ENCODE peak calls at places on chromosomes 13 and 19, in seven cellular contexts. H is AG04449; V is glutamatergic neuron; W is ascending aorta; C is NCI-H1105 treated with DMSO at 0.1 percent for 48 hours; X is progenitor cell of endocrine pancreas; O is effector CD4-positive, alpha-beta T cell. N is an unnamed sample.

GRCh38 chr19:40144947-40145748 is 46.1 kb upstream of the MAP3K10 start:
- DNase-seq in X (no peak), H (no peak), O (no peak), V (no peak), C (no peak), W (no peak), N (no peak)

GRCh38 chr13:44989941-44990340 is 603 bp downstream of the GPALPP1 start:
- DNase-seq in V (no peak), W (no peak), C (no peak), X (no peak), O (no peak), H (no peak), N (no peak)

GRCh38 chr19:35389192-35389861 is 18.5 kb downstream of the GPR42 start:
- DNase-seq in V (no peak), O (no peak), W (no peak), X (no peak), H (no peak), C (no peak), N (no peak)

GRCh38 chr13:79392882-79393563 is 13.0 kb downstream of the RBM26 start:
- DNase-seq in V (no peak), W (no peak), O (no peak), C (no peak), X (no peak), H (no peak), N (no peak)

GRCh38 chr19:41373993-41374392 is 2.3 kb upstream of the TMEM91 start:
- DNase-seq in C (peak), W (peak), X (no peak), H (peak), O (no peak), V (peak), N (peak)

GRCh38 chr19:13817615-13818371 is 22.6 kb downstream of the ZSWIM4 start:
- DNase-seq in X (peak), C (no peak), O (no peak), H (no peak), V (peak), W (peak), N (no peak)

GRCh38 chr13:99353836-99354235 is 46.6 kb upstream of the GPR183 start:
- DNase-seq in O (no peak), X (no peak), W (no peak), C (no peak), V (no peak), H (no peak), N (no peak)

GRCh38 chr13:98507060-98507797 is 69.7 kb downstream of the STK24 start:
- DNase-seq in W (peak), V (peak), X (no peak), H (no peak), O (no peak), C (peak), N (no peak)

GRCh38 chr19:8454218-8454617 is 9.4 kb downstream of the HNRNPM start:
- DNase-seq in C (no peak), X (no peak), V (no peak), H (no peak), W (no peak), O (no peak), N (no peak)

GRCh38 chr13:28716511-28716910 is 2.3 kb downstream of the SLC46A3 start:
- DNase-seq in W (peak), C (no peak), V (no peak), H (no peak), O (no peak), X (no peak), N (no peak)

GRCh38 chr19:37977992-37978391 is 71.0 kb downstream of the SIPA1L3 start:
- DNase-seq in C (no peak), O (no peak), W (no peak), V (no peak), X (no peak), H (no peak), N (no peak)

GRCh38 chr13:100102042-100102441 is 13.1 kb downstream of the PCCA start:
- DNase-seq in H (no peak), V (no peak), O (no peak), W (no peak), C (no peak), X (no peak), N (no peak)

GRCh38 chr13:95948646-95949045 is 104.6 kb downstream of the UGGT2 start:
- DNase-seq in C (no peak), X (no peak), H (no peak), V (no peak), O (no peak), W (no peak), N (peak)

GRCh38 chr19:33208371-33208770 is 14.2 kb downstream of the LRP3 start:
- DNase-seq in W (no peak), V (no peak), O (no peak), H (no peak), X (no peak), C (no peak), N (no peak)

GRCh38 chr13:45994752-45995151 is 57.8 kb downstream of the ZC3H13 start:
- DNase-seq in O (no peak), X (no peak), C (no peak), V (no peak), W (no peak), H (no peak), N (no peak)

GRCh38 chr13:39767791-39768564 is 112.5 kb downstream of the COG6 start:
- DNase-seq in W (no peak), V (no peak), O (no peak), H (no peak), X (no peak), C (peak), N (peak)

GRCh38 chr13:51539887-51540286 is 44.4 kb upstream of the WDFY2 start:
- DNase-seq in O (no peak), V (no peak), H (no peak), C (no peak), X (no peak), W (no peak), N (no peak)

GRCh38 chr19:18500820-18501219 is 21.1 kb downstream of the ELL start:
- DNase-seq in O (no peak), V (no peak), H (no peak), X (no peak), W (peak), C (no peak), N (no peak)

GRCh38 chr13:75904012-75904411 is 267.9 kb downstream of the LMO7 start:
- DNase-seq in V (no peak), C (peak), H (no peak), W (no peak), O (no peak), X (no peak), N (no peak)

GRCh38 chr19:40178756-40179155 is 12.5 kb upstream of the MAP3K10 start:
- DNase-seq in X (no peak), O (no peak), H (no peak), V (no peak), C (no peak), W (no peak), N (no peak)

GRCh38 chr13:113981201-113981605 is 7.3 kb upstream of the C13orf46 start:
- DNase-seq in O (no peak), C (peak), W (no peak), X (no peak), V (peak), H (no peak), N (peak)

GRCh38 chr13:109383683-109384082 is 402.7 kb downstream of the IRS2 start:
- DNase-seq in X (no peak), W (no peak), O (no peak), C (no peak), H (peak), V (no peak), N (no peak)

GRCh38 chr13:89584058-89584457 is 1763.4 kb upstream of the MIR17HG start:
- DNase-seq in H (no peak), O (no peak), W (no peak), X (no peak), C (no peak), V (no peak), N (no peak)

GRCh38 chr13:20400774-20401173 is 124.9 kb downstream of the CRYL1 start:
- DNase-seq in W (peak), O (no peak), X (no peak), V (no peak), C (no peak), H (peak), N (no peak)

GRCh38 chr19:29569038-29569911 is 36.8 kb upstream of the POP4 start:
- DNase-seq in O (no peak), H (no peak), W (no peak), X (no peak), V (no peak), C (no peak), N (no peak)

GRCh38 chr19:52086481-52086880 is 9.1 kb downstream of the ZNF841 start:
- DNase-seq in W (no peak), H (no peak), C (no peak), O (no peak), V (no peak), X (no peak), N (no peak)

GRCh38 chr19:17406039-17406886 is 833 bp upstream of the BST2 start:
- DNase-seq in H (no peak), V (no peak), O (no peak), C (no peak), W (no peak), X (no peak), N (no peak)

GRCh38 chr13:25971499-25972145 is 80.2 kb downstream of the SHISA2 start:
- DNase-seq in V (peak), H (no peak), X (no peak), W (no peak), C (no peak), O (peak), N (no peak)

N was measured in brain pericyte.